ENCODE peak calls at places on chromosome 19, in six cellular contexts. S is right lobe of liver, Q is tibial nerve, K is adrenal gland, L is suprapubic skin, E is ovary. R is an unnamed sample. For H3K4me1, the result is how much of the 10 kb centered on the place peaks cover.

GRCh38 chr19:46718157-46718933 is 1.4 kb upstream of the PRKD2 start:
- DNase-seq in K (no peak), L (no peak), E (no peak), S (peak), Q (no peak), R (peak)

GRCh38 chr19:20662421-20663105 is 1.2 kb upstream of the ZNF626 start:
- DNase-seq in Q (no peak), L (no peak), E (peak), K (peak), S (no peak), R (peak)

GRCh38 chr19:52258426-52258825 is 11.0 kb upstream of the ZNF766 start:
- DNase-seq in E (no peak), K (no peak), Q (no peak), L (no peak), S (no peak), R (no peak)

GRCh38 chr19:16650821-16651220 is 9.1 kb downstream of the SMIM7 start:
- DNase-seq in E (no peak), S (no peak), K (no peak), Q (no peak), L (no peak), R (no peak)

GRCh38 chr19:58227964-58228583 is 640 bp upstream of the ZNF544 start:
- DNase-seq in E (no peak), Q (no peak), K (no peak), L (no peak), S (no peak), R (no peak)

GRCh38 chr19:36266375-36266961 is 51.6 kb downstream of the ZNF146 start:
- DNase-seq in K (no peak), E (no peak), S (no peak), L (no peak), Q (no peak), R (no peak)

GRCh38 chr19:35204799-35205732 is 23.5 kb downstream of the FAM187B start:
- DNase-seq in Q (no peak), S (no peak), K (no peak), L (no peak), E (no peak), R (peak)

GRCh38 chr19:18254546-18255500 is 19.4 kb downstream of the IQCN start:
- DNase-seq in S (no peak), L (no peak), K (no peak), Q (no peak), E (no peak), R (peak)

GRCh38 chr19:39151209-39151608 is 25.6 kb downstream of the PAK4 start:
- DNase-seq in L (no peak), K (no peak), E (no peak), S (no peak), Q (no peak), R (no peak)

GRCh38 chr19:36771275-36772231 is 1.1 kb downstream of the ZNF850 start:
- DNase-seq in E (peak), K (peak), L (peak), S (peak), Q (no peak), R (no peak)

GRCh38 chr19:37817180-37817911 is 38.0 kb upstream of the ZNF573 start:
- DNase-seq in S (peak), Q (peak), E (peak), L (peak), K (peak), R (peak)

GRCh38 chr19:7917292-7918061 is 2.7 kb upstream of the SNAPC2 start:
- DNase-seq in K (no peak), E (peak), Q (no peak), S (peak), L (no peak), R (no peak)

GRCh38 chr19:39154626-39155100 is 29.1 kb downstream of the PAK4 start:
- DNase-seq in K (no peak), L (no peak), Q (no peak), E (no peak), S (no peak), R (no peak)

GRCh38 chr19:6097911-6098310 is 12.4 kb downstream of the RFX2 start:
- DNase-seq in L (no peak), Q (no peak), K (no peak), E (no peak), S (no peak), R (no peak)

DNA sequence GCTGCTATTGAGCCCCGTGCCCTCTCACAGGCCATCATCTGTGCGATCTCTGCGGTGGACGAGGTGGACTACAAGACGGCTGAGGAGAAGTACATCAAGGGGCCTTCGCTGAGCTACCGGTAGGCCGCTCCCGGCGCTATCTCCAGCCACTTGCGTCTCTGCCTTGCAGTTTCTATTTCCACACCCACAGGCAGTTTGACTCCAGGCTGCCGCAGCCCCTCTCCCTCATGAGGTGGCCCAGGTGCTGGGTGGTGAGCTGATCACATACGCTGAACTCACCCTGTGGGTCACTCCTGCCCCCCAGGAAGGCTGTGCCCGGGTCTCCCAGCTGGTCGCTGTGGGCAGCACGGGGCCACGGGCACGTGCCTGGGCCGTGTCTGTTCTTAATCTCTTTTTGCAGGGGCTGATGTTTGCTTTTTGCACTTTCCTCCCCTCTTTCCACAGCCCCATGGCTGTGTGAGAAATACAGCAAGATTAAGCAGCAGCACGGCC is 10.6 kb upstream of the NDUFS7 start:
- DNase-seq in Q (no peak), L (peak), K (no peak), S (no peak), E (no peak), R (no peak)
- H3K4me1 ChIP-seq in Q (under half), L (under half), K (under half), S (under half), E (under half), R (under half)

GRCh38 chr19:3095375-3096191 is 1.4 kb downstream of the GNA11 start:
- DNase-seq in K (peak), E (peak), L (peak), Q (no peak), S (peak), R (peak)
- TF ChIP-seq POLR2A in K (no peak), E (no peak), L (no peak), Q (peak), S (no peak), R (peak)

DNA sequence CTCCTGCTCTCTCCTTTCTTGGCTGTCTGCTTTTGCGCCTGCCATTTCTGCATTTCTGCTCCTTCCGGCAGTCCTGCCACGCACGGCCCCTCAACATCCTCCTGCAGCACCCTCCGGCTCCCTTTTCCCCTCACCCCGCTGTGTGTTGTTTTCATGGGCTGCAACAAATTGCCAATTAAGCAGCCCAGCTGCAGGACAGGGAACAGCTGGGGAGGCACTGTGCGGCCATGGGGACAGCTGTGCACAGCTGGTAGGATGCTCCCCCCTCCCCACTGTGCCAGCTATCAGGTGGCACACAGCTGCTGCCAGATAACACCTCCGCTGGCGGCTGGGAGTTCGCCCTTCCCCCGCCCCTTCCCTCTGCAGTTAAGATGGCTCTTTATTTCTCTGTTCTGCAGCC is 25.4 kb downstream of the LYL1 start:
- DNase-seq in K (no peak), S (no peak), Q (no peak), E (no peak), L (no peak), R (no peak)
- H3K4me1 ChIP-seq in K (under half), S (under half), Q (under half), E (under half), L (half or more), R (under half)

DNA sequence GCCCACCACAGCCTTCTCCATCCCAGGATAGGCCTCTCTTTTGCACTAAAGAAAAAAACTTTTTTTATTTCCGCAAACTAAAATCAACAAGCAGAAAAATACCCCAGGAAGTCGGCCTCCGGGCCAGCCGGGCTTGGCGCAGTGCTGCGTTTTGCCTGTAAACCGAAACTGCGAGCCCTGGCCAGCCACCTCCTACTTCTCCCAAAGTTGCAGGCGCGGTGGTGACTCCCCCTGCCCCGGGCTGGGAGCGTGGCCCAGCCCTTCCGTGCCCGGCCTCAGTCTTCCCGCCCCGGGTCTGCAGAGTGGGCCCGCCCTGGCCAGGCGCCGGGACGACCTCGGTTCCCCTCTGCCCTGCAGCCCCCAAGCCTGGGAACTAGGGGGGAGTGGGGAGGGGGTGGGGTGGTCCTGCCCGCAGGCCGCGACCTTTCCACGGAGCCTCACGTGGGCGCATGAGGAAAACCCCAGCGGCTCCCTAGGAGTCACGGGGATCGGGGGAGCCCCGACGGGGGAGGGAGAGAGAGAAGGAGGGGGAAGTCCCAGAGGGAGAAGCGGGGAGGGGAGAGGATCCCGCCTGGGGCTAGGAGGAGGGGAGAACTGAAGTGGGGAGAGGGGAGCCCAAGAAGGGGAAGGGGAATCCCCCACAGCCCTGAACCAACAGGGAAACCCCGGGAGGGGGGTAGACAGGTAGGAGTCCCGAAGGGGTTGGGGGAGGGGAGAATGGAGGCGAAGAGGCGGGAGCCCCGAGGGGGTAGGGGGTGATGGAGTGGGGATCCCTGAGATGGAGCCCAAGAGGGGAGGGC is 3.0 kb downstream of the GADD45B start:
- DNase-seq in L (peak), S (peak), Q (peak), E (peak), K (peak), R (peak)
- TF ChIP-seq POLR2A in L (no peak), S (peak), Q (no peak), E (no peak), K (no peak), R (peak)

GRCh38 chr19:1251233-1251502 is 2.8 kb downstream of the MIDN start:
- DNase-seq in Q (peak), K (no peak), S (no peak), E (peak), L (no peak), R (no peak)
- H3K4me1 ChIP-seq in Q (under half), K (under half), S (half or more), E (under half), L (half or more), R (half or more)

DNA sequence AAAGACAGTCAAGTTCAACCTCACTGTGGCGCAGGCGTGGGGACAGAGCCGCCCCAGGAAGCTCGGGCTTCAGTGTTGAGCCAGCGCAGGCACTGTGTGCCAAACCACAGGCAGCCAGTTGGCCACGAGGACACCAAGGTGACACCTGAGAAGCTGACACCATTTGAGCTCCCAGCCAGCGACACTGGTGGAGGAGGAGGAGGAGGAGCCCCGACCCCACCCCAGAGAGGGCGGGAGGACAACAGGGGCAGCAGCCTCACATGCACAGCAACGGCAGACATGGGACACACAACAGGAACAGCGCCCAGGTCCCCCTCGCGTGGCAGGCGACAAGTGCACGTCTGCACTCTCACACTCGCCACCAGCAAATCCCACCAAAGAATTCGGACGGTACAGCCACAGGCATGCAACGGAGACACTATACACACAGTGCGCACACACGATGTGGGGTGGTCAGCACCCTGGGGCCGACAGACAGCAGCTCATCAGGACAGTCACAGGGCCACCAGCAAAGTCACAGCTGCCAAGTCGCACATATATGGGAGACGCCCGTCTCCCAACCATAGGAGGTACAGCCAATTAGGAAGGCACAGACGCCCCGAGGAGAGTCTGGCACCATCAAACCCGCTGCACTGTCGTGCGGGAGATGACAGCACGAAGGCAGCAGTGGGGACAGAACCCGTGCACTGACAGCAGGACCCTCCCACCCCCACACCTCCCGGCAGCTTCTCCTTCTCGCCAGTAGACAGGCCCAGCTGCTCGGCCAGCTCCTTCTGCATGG is 3.4 kb downstream of the EIF3G start:
- DNase-seq in Q (no peak), L (no peak), K (no peak), E (no peak), S (peak), R (peak)
- TF ChIP-seq POLR2A in Q (no peak), L (no peak), K (no peak), E (no peak), S (no peak), R (no peak)

GRCh38 chr19:55251296-55252081 is 7.3 kb downstream of the PPP6R1 start:
- DNase-seq in K (no peak), Q (no peak), S (no peak), E (no peak), L (no peak), R (no peak)
- H3K4me1 ChIP-seq in K (half or more), Q (under half), S (under half), E (under half), L (half or more), R (half or more)